ENCODE peak calls at places on chromosomes 13 and 19, in seven cellular contexts. J is transverse colon, T is GM10248, N is endothelial cell of umbilical vein, W is neural progenitor cell, B is WTC11, V is stomach. E is an unnamed sample.

GRCh38 chr13:70829748-70830147 is 721.5 kb upstream of the KLHL1 start:
- DNase-seq in N (no peak), T (no peak), V (no peak), W (no peak), J (no peak), B (no peak), E (no peak)

GRCh38 chr19:14005381-14006084 is 587 bp downstream of the RFX1 start:
- DNase-seq in N (peak), B (peak), V (peak), T (peak), W (peak), J (peak), E (peak)

GRCh38 chr19:54388001-54388802 is 23.5 kb upstream of the LAIR1 start:
- DNase-seq in T (peak), N (peak), V (no peak), B (peak), W (no peak), J (peak), E (peak)

GRCh38 chr19:23403581-23404324 is 8.5 kb upstream of the ZNF91 start:
- DNase-seq in W (peak), V (no peak), N (no peak), B (no peak), T (no peak), J (peak), E (peak)

GRCh38 chr19:18478545-18479311 is 40.8 kb upstream of the ISYNA1 start:
- DNase-seq in J (peak), B (no peak), T (peak), W (no peak), V (peak), N (no peak), E (peak)

GRCh38 chr19:16381756-16382401 is 57.3 kb downstream of the KLF2 start:
- DNase-seq in T (no peak), N (no peak), W (no peak), B (no peak), J (peak), V (no peak), E (peak)

GRCh38 chr19:3694361-3695123 is 5.7 kb downstream of the PIP5K1C start:
- DNase-seq in J (no peak), W (no peak), T (no peak), N (no peak), V (no peak), B (no peak), E (no peak)

GRCh38 chr13:44843403-44843802 is 145.9 kb downstream of the NUFIP1 start:
- DNase-seq in W (no peak), B (no peak), T (no peak), N (no peak), V (no peak), J (no peak), E (no peak)

GRCh38 chr19:39199025-39199424 is 2.3 kb downstream of the NCCRP1 start:
- DNase-seq in N (peak), V (peak), W (peak), B (peak), T (no peak), J (no peak), E (peak)

GRCh38 chr13:48998893-48999292 is 23.2 kb downstream of the FNDC3A start:
- DNase-seq in N (no peak), J (no peak), T (no peak), V (no peak), B (no peak), W (no peak), E (no peak)

GRCh38 chr13:23898101-23898500 is 799 bp upstream of the C1QTNF9B start:
- DNase-seq in J (peak), B (no peak), W (no peak), V (no peak), N (no peak), T (no peak), E (no peak)

GRCh38 chr19:19740755-19741154 is 7.8 kb upstream of the ZNF14 start:
- DNase-seq in B (no peak), N (no peak), T (peak), V (no peak), J (no peak), W (no peak), E (no peak)

GRCh38 chr13:76086729-76087128 is 450.6 kb downstream of the LMO7 start:
- DNase-seq in J (no peak), T (no peak), N (no peak), V (no peak), B (no peak), W (peak), E (no peak)

GRCh38 chr13:105506463-105506862 is 1029.0 kb downstream of the EFNB2 start:
- DNase-seq in B (no peak), W (no peak), T (no peak), N (no peak), V (no peak), J (no peak), E (no peak)

GRCh38 chr13:114161644-114162532 is 17.2 kb upstream of the CFAP97D2 start:
- DNase-seq in B (no peak), N (peak), W (no peak), V (peak), J (peak), T (no peak), E (peak)

GRCh38 chr19:6861683-6862286 is 25.6 kb upstream of the ADGRE1 start:
- DNase-seq in N (no peak), V (no peak), T (peak), B (no peak), W (no peak), J (no peak), E (no peak)

GRCh38 chr13:101967216-101967615 is 434.6 kb downstream of the FGF14 start:
- DNase-seq in N (no peak), W (no peak), B (no peak), V (no peak), T (no peak), J (no peak), E (no peak)

GRCh38 chr13:47351798-47352197 is 454.9 kb upstream of the HTR2A start:
- DNase-seq in J (no peak), T (no peak), B (no peak), V (no peak), N (no peak), W (no peak), E (no peak)

GRCh38 chr19:42251572-42251990 is 3.3 kb downstream of the ERF start:
- DNase-seq in J (no peak), N (no peak), T (no peak), B (no peak), W (no peak), V (no peak), E (no peak)

GRCh38 chr13:114211446-114211845 is 23.3 kb upstream of the CDC16 start:
- DNase-seq in N (no peak), T (no peak), B (no peak), J (no peak), W (no peak), V (no peak), E (no peak)

GRCh38 chr19:19160489-19161035 is 9.5 kb downstream of the MEF2B start:
- DNase-seq in T (peak), J (peak), V (no peak), W (no peak), N (no peak), B (peak), E (no peak)

GRCh38 chr19:41882568-41883462 is at the start of gene ARHGEF1:
- DNase-seq in T (peak), V (peak), N (peak), B (peak), W (peak), J (peak), E (peak)

GRCh38 chr13:99015606-99016520 is 38.0 kb upstream of the DOCK9 start:
- DNase-seq in W (no peak), B (no peak), V (no peak), T (no peak), N (no peak), J (no peak), E (no peak)

GRCh38 chr19:27777242-27777641 is 1435.7 kb downstream of the UQCRFS1 start:
- DNase-seq in W (no peak), N (no peak), J (no peak), B (no peak), T (no peak), V (no peak), E (no peak)

GRCh38 chr13:109626386-109627171 is 159.8 kb downstream of the IRS2 start:
- DNase-seq in J (no peak), V (no peak), N (no peak), W (peak), B (no peak), T (no peak), E (no peak)

GRCh38 chr19:5154129-5154798 is 185.4 kb downstream of the KDM4B start:
- DNase-seq in N (no peak), T (peak), B (peak), W (peak), V (peak), J (peak), E (peak)

GRCh38 chr13:84127597-84128128 is 245.4 kb upstream of the SLITRK1 start:
- DNase-seq in W (no peak), V (no peak), J (no peak), N (no peak), B (no peak), T (no peak), E (no peak)

GRCh38 chr13:84131249-84131648 is 249.0 kb upstream of the SLITRK1 start:
- DNase-seq in V (no peak), N (no peak), B (no peak), J (no peak), T (no peak), W (no peak), E (no peak)

GRCh38 chr13:84130739-84131138 is 248.5 kb upstream of the SLITRK1 start:
- DNase-seq in W (no peak), B (no peak), T (no peak), V (no peak), J (no peak), N (no peak), E (no peak)

GRCh38 chr13:84121456-84121855 is 239.2 kb upstream of the SLITRK1 start:
- DNase-seq in N (no peak), V (no peak), W (peak), B (no peak), J (no peak), T (no peak), E (no peak)

DNA sequence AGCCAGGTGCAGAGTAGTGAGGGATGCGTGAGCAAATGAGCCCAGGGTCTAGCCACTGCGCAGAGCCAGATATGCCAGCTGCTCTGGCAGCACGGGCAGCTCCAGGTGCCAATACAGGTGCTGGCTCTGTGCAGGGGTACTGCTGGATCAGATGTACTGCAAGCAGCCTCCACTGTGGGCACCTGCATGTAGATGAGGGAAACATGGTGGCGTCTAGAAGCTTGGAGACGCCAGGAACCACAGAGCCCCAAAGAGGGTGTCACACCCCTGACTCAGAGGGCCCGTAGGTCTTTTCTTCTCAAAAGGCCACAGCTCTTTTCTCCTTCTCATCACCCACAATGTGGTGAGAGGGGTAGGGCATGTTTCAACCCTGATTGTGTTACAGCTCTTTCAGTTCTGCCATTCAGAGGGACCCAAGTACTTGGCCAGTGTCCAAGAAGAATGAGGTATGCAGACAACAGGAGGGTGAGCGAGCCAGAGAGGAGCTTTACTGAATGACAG is 244.4 kb upstream of the SLITRK1 start:
- DNase-seq in V (no peak), N (no peak), W (no peak), B (no peak), T (no peak), J (no peak), E (no peak)
- TF ChIP-seq CTCF in V (no peak), N (no peak), W (no peak), B (no peak), T (no peak), J (no peak), E (no peak)

GRCh38 chr19:50602496-50602895 is 34.3 kb upstream of the LRRC4B start:
- DNase-seq in B (no peak), N (no peak), V (no peak), J (no peak), W (no peak), T (no peak), E (no peak)

GRCh38 chr19:50607388-50607787 is 32.3 kb downstream of the SYT3 start:
- DNase-seq in W (no peak), T (no peak), J (no peak), N (no peak), B (no peak), V (no peak), E (no peak)

GRCh38 chr19:50602935-50603334 is 34.7 kb upstream of the LRRC4B start:
- DNase-seq in N (no peak), V (no peak), J (no peak), T (no peak), W (no peak), B (no peak), E (no peak)

GRCh38 chr19:50607874-50608785 is 31.6 kb downstream of the SYT3 start:
- DNase-seq in T (peak), J (peak), W (peak), V (peak), N (peak), B (peak), E (peak)
- TF ChIP-seq CTCF in T (peak), J (no peak), W (peak), V (no peak), N (peak), B (peak), E (no peak)

GRCh38 chr13:112712451-112712881 is 22.6 kb downstream of the ATP11A start:
- DNase-seq in J (no peak), B (no peak), W (no peak), N (no peak), T (no peak), V (no peak), E (peak)
- TF ChIP-seq CTCF in J (no peak), B (no peak), W (no peak), N (no peak), T (no peak), V (no peak), E (no peak)

DNA sequence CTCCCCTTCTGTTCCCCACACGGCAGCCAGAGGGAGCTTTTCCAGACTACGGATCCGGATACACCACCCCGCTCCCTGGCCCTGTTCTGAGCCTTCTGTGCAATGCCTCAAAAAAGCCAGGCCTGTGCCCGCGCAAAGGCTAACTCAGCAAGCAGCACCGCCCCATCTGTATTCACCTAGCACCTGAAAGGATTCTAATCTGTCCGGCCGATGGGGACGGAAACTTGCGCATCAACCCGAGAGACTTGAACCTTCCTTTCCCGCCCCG is 589 bp downstream of the ZBTB45 start:
- DNase-seq in T (peak), N (peak), V (peak), B (peak), J (peak), W (peak), E (no peak)
- TF ChIP-seq CTCF in T (peak), N (peak), V (no peak), B (no peak), J (no peak), W (peak), E (peak)

GRCh38 chr19:30884146-30884812 is 465.0 kb downstream of the TSHZ3 start:
- DNase-seq in W (no peak), V (no peak), T (no peak), N (no peak), B (no peak), J (no peak), E (no peak)
- TF ChIP-seq CTCF in W (no peak), V (no peak), T (no peak), N (no peak), B (no peak), J (no peak), E (no peak)

GRCh38 chr19:50333737-50334617 is 4.8 kb upstream of the KCNC3 start:
- DNase-seq in J (peak), T (peak), W (peak), N (no peak), V (peak), B (peak), E (peak)
- TF ChIP-seq CTCF in J (no peak), T (no peak), W (no peak), N (no peak), V (no peak), B (no peak), E (no peak)

GRCh38 chr13:107202371-107203023 is 634.6 kb upstream of the ARGLU1 start:
- DNase-seq in N (peak), T (no peak), J (no peak), B (no peak), V (peak), W (no peak), E (no peak)

GRCh38 chr13:107200491-107200890 is 632.6 kb upstream of the ARGLU1 start:
- DNase-seq in B (no peak), V (no peak), W (no peak), T (no peak), N (no peak), J (no peak), E (no peak)

GRCh38 chr13:107205318-107206112 is 637.6 kb upstream of the ARGLU1 start:
- DNase-seq in J (peak), T (peak), N (peak), W (peak), B (peak), V (peak), E (peak)

GRCh38 chr13:107208889-107209288 is 641.0 kb upstream of the ARGLU1 start:
- DNase-seq in T (no peak), W (no peak), V (no peak), N (peak), B (no peak), J (no peak), E (no peak)

DNA sequence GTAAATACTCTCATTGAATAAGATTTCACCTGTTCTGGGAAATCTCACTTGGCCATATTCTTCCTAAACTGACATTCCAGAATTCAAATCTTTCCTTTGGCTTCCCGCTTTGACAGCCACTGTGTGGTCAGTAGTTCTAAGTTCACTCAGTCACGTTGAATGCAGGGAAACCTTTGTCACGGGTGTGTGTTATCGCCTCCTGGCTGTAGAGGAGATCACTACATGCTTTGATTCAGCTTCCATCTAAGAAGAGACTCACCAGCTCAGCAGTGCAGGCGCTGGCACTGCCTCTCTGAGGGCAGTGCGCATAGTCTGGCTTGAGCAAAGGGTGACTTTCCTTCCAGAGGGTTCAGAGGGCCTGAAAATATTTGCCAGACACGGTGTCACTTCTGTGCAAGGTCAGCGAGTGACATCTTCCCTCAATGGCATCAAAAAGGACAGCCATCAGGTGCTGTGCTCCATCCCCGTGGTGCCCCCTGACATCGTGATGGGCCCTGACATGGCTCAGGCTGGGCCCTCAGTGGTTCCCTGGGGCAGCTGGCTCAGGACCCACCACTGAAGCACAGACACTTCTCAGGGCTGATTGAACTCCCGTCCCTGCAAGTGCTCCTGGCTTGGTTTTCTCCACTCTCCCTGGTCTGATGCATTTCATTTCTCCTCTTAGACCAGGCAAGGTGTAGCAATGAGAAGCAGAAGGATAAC is 635.4 kb upstream of the ARGLU1 start:
- DNase-seq in T (peak), W (peak), N (peak), J (no peak), V (no peak), B (peak), E (no peak)
- TF ChIP-seq CTCF in T (peak), W (peak), N (peak), J (no peak), V (no peak), B (peak), E (peak)

GRCh38 chr19:57034544-57034943 is 85.2 kb upstream of the USP29 start:
- DNase-seq in W (no peak), V (no peak), T (no peak), N (no peak), J (no peak), B (no peak), E (no peak)
- TF ChIP-seq CTCF in W (no peak), V (no peak), T (no peak), N (no peak), J (no peak), B (no peak), E (no peak)

E was measured in Peyer's patch.